ENCODE peak calls at places on chromosome 9, in eight cellular contexts. F is cardiac fibroblast, W is MM.1S, C is endothelial cell of umbilical vein, I is lung, N is neural progenitor cell, V is IMR-90, E is psoas muscle. T is an unnamed sample.

GRCh38 chr9:99127372-99128132 is 22.6 kb downstream of the TGFBR1 start:
- DNase-seq in F (peak), W (no peak), C (no peak), I (no peak), N (no peak), V (peak), E (no peak), T (no peak)

GRCh38 chr9:115034801-115035200 is 83.2 kb downstream of the TNC start:
- DNase-seq in F (peak), W (no peak), C (no peak), I (no peak), N (no peak), V (peak), E (no peak), T (no peak)

GRCh38 chr9:92236915-92237314 is 56.6 kb downstream of the IARS1 start:
- DNase-seq in F (no peak), W (no peak), C (no peak), I (no peak), N (no peak), V (no peak), E (no peak), T (no peak)

GRCh38 chr9:78714591-78714990 is 417.7 kb downstream of the PSAT1 start:
- DNase-seq in F (peak), W (no peak), C (no peak), I (no peak), N (no peak), V (no peak), E (no peak), T (no peak)

GRCh38 chr9:28051559-28051958 is 478.3 kb upstream of the C9orf72 start:
- DNase-seq in F (no peak), W (no peak), C (no peak), I (no peak), N (no peak), V (no peak), E (no peak), T (no peak)

GRCh38 chr9:105346273-105346672 is 101.6 kb upstream of the FSD1L start:
- DNase-seq in F (no peak), W (no peak), C (no peak), I (no peak), N (no peak), V (no peak), E (no peak), T (no peak)

GRCh38 chr9:132146015-132146414 is 15.8 kb upstream of the NTNG2 start:
- DNase-seq in F (no peak), W (no peak), C (no peak), I (no peak), N (no peak), V (no peak), E (no peak), T (no peak)

GRCh38 chr9:114588150-114588663 is 638 bp downstream of the ATP6V1G1 start:
- DNase-seq in F (peak), W (no peak), C (peak), I (no peak), N (peak), V (peak), E (peak), T (no peak)

GRCh38 chr9:76336027-76336426 is 58.2 kb downstream of the RFK start:
- DNase-seq in F (no peak), W (no peak), C (no peak), I (no peak), N (no peak), V (no peak), E (no peak), T (no peak)

GRCh38 chr9:129208191-129209091 is 30.4 kb upstream of the IER5L start:
- DNase-seq in F (no peak), W (no peak), C (no peak), I (no peak), N (peak), V (no peak), E (no peak), T (no peak)

GRCh38 chr9:120289990-120290925 is 289.7 kb downstream of the CDK5RAP2 start:
- DNase-seq in F (peak), W (no peak), C (no peak), I (no peak), N (no peak), V (no peak), E (no peak), T (no peak)

GRCh38 chr9:4837126-4837767 is 44.5 kb downstream of the RCL1 start:
- DNase-seq in F (peak), W (no peak), C (no peak), I (no peak), N (no peak), V (peak), E (no peak), T (no peak)

GRCh38 chr9:18847576-18848275 is 185.3 kb downstream of the SAXO1 start:
- DNase-seq in F (no peak), W (no peak), C (no peak), I (no peak), N (no peak), V (no peak), E (no peak), T (no peak)

GRCh38 chr9:21965401-21965951 is 28.7 kb downstream of the CDKN2A start:
- DNase-seq in F (peak), W (no peak), C (peak), I (peak), N (peak), V (peak), E (peak), T (no peak)

GRCh38 chr9:86176468-86176867 is 77.1 kb upstream of the GOLM1 start:
- DNase-seq in F (no peak), W (no peak), C (no peak), I (no peak), N (no peak), V (no peak), E (no peak), T (no peak)

GRCh38 chr9:83432104-83432627 is 106.0 kb downstream of the FRMD3 start:
- DNase-seq in F (peak), W (no peak), C (peak), I (peak), N (peak), V (no peak), E (peak), T (peak)

GRCh38 chr9:13324988-13325387 is 45.5 kb upstream of the MPDZ start:
- DNase-seq in F (peak), W (no peak), C (peak), I (no peak), N (no peak), V (no peak), E (no peak), T (no peak)

GRCh38 chr9:111897831-111898144 is 1.2 kb downstream of the UGCG start:
- DNase-seq in F (peak), W (peak), C (peak), I (no peak), N (no peak), V (no peak), E (no peak), T (no peak)

GRCh38 chr9:5326893-5327548 is 12.7 kb downstream of the RLN1 start:
- DNase-seq in F (no peak), W (no peak), C (no peak), I (peak), N (peak), V (peak), E (no peak), T (no peak)

GRCh38 chr9:110252509-110253139 is 3.7 kb downstream of the TXN start:
- DNase-seq in F (peak), W (no peak), C (no peak), I (no peak), N (no peak), V (no peak), E (no peak), T (no peak)

GRCh38 chr9:101201626-101202025 is 173.1 kb downstream of the PLPPR1 start:
- DNase-seq in F (no peak), W (no peak), C (no peak), I (no peak), N (no peak), V (no peak), E (no peak), T (no peak)

GRCh38 chr9:109267555-109267954 is 53.3 kb downstream of the EPB41L4B start:
- DNase-seq in F (no peak), W (no peak), C (no peak), I (no peak), N (no peak), V (no peak), E (no peak), T (no peak)

GRCh38 chr9:76366275-76366674 is 28.0 kb downstream of the RFK start:
- DNase-seq in F (no peak), W (no peak), C (no peak), I (no peak), N (no peak), V (no peak), E (no peak), T (no peak)

GRCh38 chr9:128340691-128341434 is 536 bp downstream of the SLC27A4 start:
- DNase-seq in F (no peak), W (peak), C (peak), I (no peak), N (peak), V (no peak), E (no peak), T (no peak)

GRCh38 chr9:108838017-108838416 is 17.8 kb downstream of the ACTL7B start:
- DNase-seq in F (peak), W (no peak), C (no peak), I (no peak), N (no peak), V (peak), E (no peak), T (no peak)

GRCh38 chr9:1916676-1917075 is 98.5 kb upstream of the SMARCA2 start:
- DNase-seq in F (no peak), W (no peak), C (no peak), I (no peak), N (no peak), V (no peak), E (no peak), T (no peak)
- H3K4me3 ChIP-seq in F (no peak), W (no peak), C (no peak), I (no peak), N (no peak), V (no peak), E (no peak), T (no peak)

GRCh38 chr9:2872307-2872940 is 28.5 kb upstream of the PUM3 start:
- DNase-seq in F (peak), W (no peak), C (no peak), I (no peak), N (peak), V (peak), E (no peak), T (no peak)
- TF ChIP-seq CTCF in F (peak), W (no peak), C (no peak), I (no peak), N (peak), V (peak), E (peak), T (peak)

GRCh38 chr9:37029776-37030590 is 4.1 kb downstream of the PAX5 start:
- DNase-seq in F (no peak), W (no peak), C (no peak), I (no peak), N (peak), V (no peak), E (no peak), T (no peak)

GRCh38 chr9:37026936-37027581 is 7.0 kb downstream of the PAX5 start:
- DNase-seq in F (no peak), W (no peak), C (no peak), I (no peak), N (peak), V (no peak), E (no peak), T (no peak)

GRCh38 chr9:37029304-37029775 is 4.7 kb downstream of the PAX5 start:
- DNase-seq in F (no peak), W (no peak), C (no peak), I (no peak), N (peak), V (no peak), E (no peak), T (no peak)

GRCh38 chr9:37027582-37028424 is 6.3 kb downstream of the PAX5 start:
- DNase-seq in F (peak), W (peak), C (peak), I (peak), N (peak), V (peak), E (peak), T (no peak)

GRCh38 chr9:37028425-37029031 is 5.5 kb downstream of the PAX5 start:
- DNase-seq in F (no peak), W (no peak), C (no peak), I (no peak), N (peak), V (no peak), E (no peak), T (no peak)
- H3K4me3 ChIP-seq in F (no peak), W (no peak), C (no peak), I (no peak), N (no peak), V (no peak), E (no peak), T (no peak)

DNA sequence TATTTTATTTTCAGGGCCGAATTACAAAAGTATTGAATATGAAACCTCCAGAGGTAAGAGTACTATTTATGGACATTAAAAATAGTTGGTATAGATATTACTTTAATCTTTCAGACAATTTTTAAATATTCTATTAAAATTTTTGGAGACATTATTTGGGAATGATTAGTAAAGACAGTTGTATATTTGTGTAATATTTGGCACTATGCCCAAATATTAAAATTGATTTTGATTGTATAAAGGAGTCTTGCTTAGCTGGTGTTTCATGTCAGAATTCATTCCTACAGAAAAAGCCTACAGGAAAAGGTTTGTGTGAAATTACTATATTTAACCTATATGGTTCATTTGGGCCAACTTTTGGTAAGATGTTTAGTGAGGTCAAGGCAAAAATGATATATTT is 5.5 kb downstream of the SMC2 start:
- DNase-seq in F (no peak), W (no peak), C (no peak), I (no peak), N (no peak), V (no peak), E (no peak), T (no peak)
- TF ChIP-seq CTCF in F (no peak), W (no peak), C (no peak), I (no peak), N (no peak), V (no peak), E (no peak), T (no peak)

DNA sequence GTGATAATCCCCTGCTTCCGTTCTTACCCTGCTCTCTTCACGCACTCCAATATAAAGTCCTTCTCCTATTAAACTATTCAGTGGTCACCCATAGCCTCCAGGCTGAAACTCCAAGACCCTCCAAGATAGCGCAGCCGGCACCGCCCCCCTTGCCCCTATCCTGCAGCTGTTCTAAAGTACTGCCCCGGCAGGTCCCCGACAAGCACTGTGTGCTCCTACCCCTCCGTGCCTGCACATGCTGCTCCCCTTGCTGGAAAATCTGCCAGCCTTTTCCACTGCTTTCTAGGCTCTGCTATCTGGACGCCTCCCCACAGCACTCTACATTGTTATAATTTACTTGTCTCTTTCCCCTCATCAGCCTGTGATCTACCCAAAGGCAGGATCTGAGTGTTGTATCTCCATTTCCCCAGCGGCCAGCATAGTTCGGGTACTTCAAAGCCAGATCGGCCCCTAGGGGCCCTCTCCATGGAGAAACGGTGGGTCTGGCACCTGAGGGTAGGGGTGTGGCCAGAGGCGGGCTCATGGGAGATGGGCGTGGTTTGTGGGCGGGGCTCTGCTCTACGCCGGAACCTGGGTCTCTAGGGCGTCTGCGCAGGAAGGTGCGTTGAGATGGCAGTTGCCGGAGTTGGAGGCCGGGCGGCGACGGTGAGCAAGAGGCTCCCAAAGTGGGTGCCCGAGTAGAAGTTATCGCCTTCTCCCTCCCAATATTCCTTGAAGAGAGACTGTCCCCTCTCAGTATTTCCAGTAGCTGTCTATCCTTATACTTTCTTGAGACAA is 83.5 kb upstream of the RUSC2 start:
- DNase-seq in F (no peak), W (no peak), C (no peak), I (peak), N (peak), V (no peak), E (peak), T (no peak)
- H3K4me3 ChIP-seq in F (no peak), W (no peak), C (no peak), I (no peak), N (peak), V (no peak), E (no peak), T (peak)

DNA sequence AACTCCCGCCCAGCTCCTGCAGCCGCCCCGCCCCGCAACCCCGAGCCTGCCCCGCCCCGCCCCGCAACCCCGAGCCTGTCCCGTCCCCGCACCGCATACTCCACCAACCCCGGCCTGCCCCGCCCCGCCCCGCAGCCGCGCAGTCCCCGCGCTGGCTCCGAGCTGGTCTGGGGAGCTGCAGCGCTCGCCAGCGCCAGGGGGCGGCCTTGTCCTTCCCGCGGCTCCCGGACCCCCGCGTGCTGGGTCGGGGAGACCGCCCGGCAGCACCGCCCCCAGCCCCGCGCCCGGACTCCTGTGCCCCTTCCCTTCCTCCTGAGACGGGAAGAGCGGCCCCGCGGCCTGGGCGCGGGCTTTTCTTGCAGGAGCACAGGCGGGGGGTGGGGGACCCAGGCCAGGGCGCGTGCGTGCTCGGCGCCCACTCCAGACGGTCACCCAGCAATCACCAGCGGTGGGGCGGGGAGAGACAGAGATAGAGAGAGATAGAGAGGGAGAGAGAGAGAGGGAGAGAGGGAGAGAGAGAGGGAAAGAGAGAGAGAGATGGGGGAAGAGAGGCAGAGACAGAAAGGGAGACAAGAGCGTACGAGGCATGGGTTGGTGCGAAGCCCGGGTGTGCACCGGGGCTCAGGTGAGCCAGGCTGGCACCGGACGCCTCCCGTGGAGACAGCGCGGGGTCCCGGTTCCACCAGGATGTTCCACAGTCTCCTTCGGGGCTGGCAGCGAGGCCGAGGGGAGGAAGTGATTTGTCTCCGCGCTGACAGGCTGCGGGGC is 14.7 kb upstream of the TMEM250 start:
- DNase-seq in F (no peak), W (no peak), C (no peak), I (no peak), N (peak), V (no peak), E (no peak), T (no peak)
- TF ChIP-seq CTCF in F (peak), W (no peak), C (peak), I (no peak), N (peak), V (peak), E (no peak), T (peak)